ENCODE peak calls at places on chromosomes 6 and 20, in five cellular contexts. M is endodermal cell; O is stimulated activated CD4-positive, alpha-beta T cell treated with anti-CD3 and anti-CD28 coated beads, Interleukin-1b, Interleukin-23, amount 100 ng/mL, for 1 hour; B is foreskin fibroblast; L is T-helper 2 cell treated with Interferon-gamma antibody and Interleukin-4, amounts not matched to agents 5 μg/mL and 100 μg/mL, for 36 hours. S is an unnamed sample.
A peak's percentile ranks its signal among the peaks of the same experiment; 100 is the strongest.

GRCh38 chr6:136744889-136745288 is 47.4 kb downstream of the MAP3K5 start:
- DNase-seq in M (peak; percentile 3), O (no peak), B (no peak), L (no peak), S (no peak)

GRCh38 chr20:36802326-36803223 is 29.0 kb upstream of the DSN1 start:
- DNase-seq in M (no peak), O (no peak), B (peak; percentile 66), L (no peak), S (no peak)

GRCh38 chr6:135522975-135523692 is 25.6 kb upstream of the AHI1 start:
- DNase-seq in M (no peak), O (no peak), B (peak; percentile 30), L (no peak), S (no peak)

GRCh38 chr6:129969064-129969463 is 49.3 kb upstream of the L3MBTL3 start:
- DNase-seq in M (peak; percentile 72), O (no peak), B (no peak), L (no peak), S (no peak)

GRCh38 chr6:139256087-139256486 is 35.7 kb downstream of the TXLNB start:
- DNase-seq in M (no peak), O (no peak), B (peak; percentile 29), L (no peak), S (no peak)

GRCh38 chr6:10719386-10720228 is 3.3 kb upstream of the TMEM14C start:
- DNase-seq in M (no peak), O (no peak), B (peak; percentile 40), L (peak; percentile 47), S (no peak)

GRCh38 chr6:26249959-26250805 is 114.8 kb upstream of the BTN3A2 start:
- DNase-seq in M (peak; percentile 90), O (peak; percentile 48), B (peak; percentile 81), L (peak; percentile 73), S (no peak)

GRCh38 chr6:45923831-45924391 is 91.7 kb downstream of the CLIC5 start:
- DNase-seq in M (peak; percentile 33), O (no peak), B (peak; percentile 70), L (peak; percentile 84), S (no peak)

GRCh38 chr6:169109381-169109780 is 144.3 kb downstream of the THBS2 start:
- DNase-seq in M (no peak), O (no peak), B (no peak), L (no peak), S (no peak)

GRCh38 chr6:85828973-85829372 is 186.3 kb upstream of the SYNCRIP start:
- DNase-seq in M (no peak), O (no peak), B (no peak), L (no peak), S (no peak)

GRCh38 chr20:11979306-11980128 is 61.8 kb downstream of the BTBD3 start:
- DNase-seq in M (no peak), O (no peak), B (no peak), L (no peak), S (no peak)

GRCh38 chr6:9745476-9745875 is 669.4 kb downstream of the TFAP2A start:
- DNase-seq in M (no peak), O (no peak), B (no peak), L (no peak), S (no peak)

GRCh38 chr20:48621256-48622078 is 206.3 kb downstream of the PREX1 start:
- DNase-seq in M (no peak), O (no peak), B (peak; percentile 44), L (no peak), S (no peak)

GRCh38 chr20:34190679-34191090 is 50.5 kb upstream of the ASIP start:
- DNase-seq in M (peak; percentile 92), O (no peak), B (peak; percentile 95), L (peak; percentile 22), S (no peak)

GRCh38 chr6:145139451-145139850 is 595.9 kb downstream of the EPM2A start:
- DNase-seq in M (no peak), O (no peak), B (peak; percentile 90), L (no peak), S (no peak)

GRCh38 chr20:10137533-10137932 is 81.1 kb upstream of the SNAP25 start:
- DNase-seq in M (no peak), O (no peak), B (peak; percentile 60), L (no peak), S (no peak)